ENCODE peak calls at places on chromosome 14, in six cellular contexts. N, L, S, J, D and K are unnamed samples.

GRCh38 chr14:59890676-59891075 is 20.1 kb upstream of the RTN1 start:
- DNase-seq in N (peak), L (no peak), S (no peak), J (no peak), D (no peak), K (no peak)

GRCh38 chr14:99802301-99803105 is 9.3 kb downstream of the EML1 start:
- DNase-seq in N (no peak), L (no peak), S (no peak), J (no peak), D (no peak), K (no peak)

GRCh38 chr14:21192875-21193535 is 37.1 kb upstream of the OR5AU1 start:
- DNase-seq in N (no peak), L (no peak), S (no peak), J (no peak), D (no peak), K (no peak)

GRCh38 chr14:31059152-31059924 is 33.2 kb upstream of the STRN3 start:
- DNase-seq in N (peak), L (no peak), S (no peak), J (no peak), D (no peak), K (no peak)

GRCh38 chr14:93528884-93529558 is 98.3 kb downstream of the UNC79 start:
- DNase-seq in N (no peak), L (no peak), S (no peak), J (no peak), D (no peak), K (no peak)

GRCh38 chr14:96167224-96168148 is 37.2 kb upstream of the BDKRB2 start:
- DNase-seq in N (peak), L (no peak), S (no peak), J (no peak), D (no peak), K (no peak)

GRCh38 chr14:79117561-79117960 is 947.4 kb downstream of the NRXN3 start:
- DNase-seq in N (no peak), L (no peak), S (no peak), J (no peak), D (no peak), K (no peak)

GRCh38 chr14:74829238-74829637 is 46.7 kb downstream of the PROX2 start:
- DNase-seq in N (no peak), L (no peak), S (no peak), J (no peak), D (no peak), K (no peak)

GRCh38 chr14:89422952-89423345 is 5.9 kb upstream of the FOXN3 start:
- DNase-seq in N (no peak), L (no peak), S (no peak), J (peak), D (no peak), K (no peak)

GRCh38 chr14:64721391-64721791 is 17.2 kb downstream of the PLEKHG3 start:
- DNase-seq in N (peak), L (no peak), S (no peak), J (no peak), D (no peak), K (no peak)

GRCh38 chr14:69312608-69313007 is 52.6 kb downstream of the GALNT16 start:
- DNase-seq in N (no peak), L (no peak), S (no peak), J (no peak), D (no peak), K (no peak)

GRCh38 chr14:69712637-69713088 is 54.3 kb upstream of the SRSF5 start:
- DNase-seq in N (peak), L (no peak), S (peak), J (no peak), D (no peak), K (no peak)

GRCh38 chr14:102377696-102378095 is 15.0 kb downstream of the TECPR2 start:
- DNase-seq in N (no peak), L (no peak), S (no peak), J (no peak), D (no peak), K (no peak)

GRCh38 chr14:50775357-50775756 is 55.6 kb downstream of the NIN start:
- DNase-seq in N (peak), L (no peak), S (no peak), J (no peak), D (no peak), K (no peak)

GRCh38 chr14:88522393-88522792 is 32.4 kb downstream of the PTPN21 start:
- DNase-seq in N (no peak), L (no peak), S (no peak), J (no peak), D (no peak), K (no peak)

GRCh38 chr14:100578552-100578951 is 8.7 kb downstream of the BEGAIN start:
- DNase-seq in N (no peak), L (no peak), S (no peak), J (no peak), D (no peak), K (no peak)

GRCh38 chr14:100904307-100905019 is 941 bp upstream of the RTL1 start:
- DNase-seq in N (peak), L (no peak), S (peak), J (no peak), D (no peak), K (no peak)

GRCh38 chr14:36281309-36281708 is 39.1 kb downstream of the MBIP start:
- DNase-seq in N (no peak), L (no peak), S (no peak), J (no peak), D (no peak), K (peak)

GRCh38 chr14:71621276-71621675 is 311.0 kb upstream of the RGS6 start:
- DNase-seq in N (peak), L (no peak), S (no peak), J (no peak), D (no peak), K (no peak)

GRCh38 chr14:61153436-61153835 is 127.7 kb downstream of the TMEM30B start:
- DNase-seq in N (peak), L (no peak), S (peak), J (no peak), D (no peak), K (no peak)

GRCh38 chr14:92619671-92620437 is 106.3 kb downstream of the RIN3 start:
- DNase-seq in N (no peak), L (no peak), S (no peak), J (no peak), D (no peak), K (no peak)

GRCh38 chr14:39055786-39056474 is 47.1 kb downstream of the SEC23A start:
- DNase-seq in N (no peak), L (no peak), S (peak), J (no peak), D (no peak), K (no peak)

GRCh38 chr14:49417790-49418189 is 168.4 kb downstream of the RPS29 start:
- DNase-seq in N (no peak), L (no peak), S (no peak), J (no peak), D (no peak), K (no peak)